ENCODE peak calls at places on chromosomes 2 and 18, in seven cellular contexts. One of them, this sample, is unnamed. For H3K9me3, the result is how much of the 10 kb centered on the place peaks cover.

GRCh38 chr18:55998071-55998522 is 410.1 kb upstream of the TCF4 start:
- ATAC-seq in HepG2: no peak
- ATAC-seq in HCT116: no peak
- ATAC-seq in GM12878: no peak
- ATAC-seq in Panc1: no peak
- ATAC-seq in upper lobe of left lung: no peak
- ATAC-seq in K562: no peak
- ATAC-seq in this sample: no peak

GRCh38 chr2:3480352-3481010 is 38.9 kb downstream of the ADI1 start:
- ATAC-seq in HepG2: peak
- ATAC-seq in HCT116: no peak
- ATAC-seq in GM12878: peak
- ATAC-seq in Panc1: no peak
- ATAC-seq in upper lobe of left lung: no peak
- ATAC-seq in K562: no peak
- ATAC-seq in this sample: no peak

GRCh38 chr18:3230401-3231334 is 10.9 kb upstream of the MYOM1 start:
- ATAC-seq in HepG2: no peak
- ATAC-seq in HCT116: peak
- ATAC-seq in GM12878: peak
- ATAC-seq in Panc1: no peak
- ATAC-seq in upper lobe of left lung: peak
- ATAC-seq in K562: peak
- ATAC-seq in this sample: no peak

GRCh38 chr2:6325616-6326015 is 540.1 kb downstream of the CMPK2 start:
- ATAC-seq in HepG2: no peak
- ATAC-seq in HCT116: no peak
- ATAC-seq in GM12878: no peak
- ATAC-seq in Panc1: no peak
- ATAC-seq in upper lobe of left lung: no peak
- ATAC-seq in K562: no peak
- ATAC-seq in this sample: no peak

GRCh38 chr2:143802871-143803650 is 673.8 kb downstream of the ARHGAP15 start:
- ATAC-seq in HepG2: no peak
- ATAC-seq in HCT116: no peak
- ATAC-seq in GM12878: peak
- ATAC-seq in Panc1: no peak
- ATAC-seq in upper lobe of left lung: no peak
- ATAC-seq in K562: no peak
- ATAC-seq in this sample: no peak

GRCh38 chr2:238427435-238428162 is 872 bp downstream of the ASB1 start:
- ATAC-seq in HepG2: peak
- ATAC-seq in HCT116: peak
- ATAC-seq in GM12878: peak
- ATAC-seq in Panc1: peak
- ATAC-seq in upper lobe of left lung: peak
- ATAC-seq in K562: peak
- ATAC-seq in this sample: peak

GRCh38 chr2:167264380-167264779 is 376.1 kb downstream of the XIRP2 start:
- ATAC-seq in HepG2: peak
- ATAC-seq in HCT116: peak
- ATAC-seq in GM12878: peak
- ATAC-seq in Panc1: peak
- ATAC-seq in upper lobe of left lung: no peak
- ATAC-seq in K562: no peak
- ATAC-seq in this sample: no peak

GRCh38 chr2:190469770-190470169 is 61.6 kb downstream of the MFSD6 start:
- ATAC-seq in HepG2: no peak
- ATAC-seq in HCT116: peak
- ATAC-seq in GM12878: peak
- ATAC-seq in Panc1: no peak
- ATAC-seq in upper lobe of left lung: peak
- ATAC-seq in K562: peak
- ATAC-seq in this sample: peak

GRCh38 chr2:97953867-97954266 is 41.9 kb downstream of the TMEM131 start:
- ATAC-seq in HepG2: no peak
- ATAC-seq in HCT116: no peak
- ATAC-seq in GM12878: peak
- ATAC-seq in Panc1: no peak
- ATAC-seq in upper lobe of left lung: no peak
- ATAC-seq in K562: no peak
- ATAC-seq in this sample: no peak

GRCh38 chr18:74806700-74807416 is 209.2 kb downstream of the ZNF407 start:
- ATAC-seq in HepG2: no peak
- ATAC-seq in HCT116: peak
- ATAC-seq in GM12878: peak
- ATAC-seq in Panc1: peak
- ATAC-seq in upper lobe of left lung: peak
- ATAC-seq in K562: no peak
- ATAC-seq in this sample: peak

GRCh38 chr2:207953354-207953753 is 72.0 kb downstream of the PLEKHM3 start:
- ATAC-seq in HepG2: no peak
- ATAC-seq in HCT116: no peak
- ATAC-seq in GM12878: no peak
- ATAC-seq in Panc1: no peak
- ATAC-seq in upper lobe of left lung: no peak
- ATAC-seq in K562: no peak
- ATAC-seq in this sample: no peak
- TF ChIP-seq POLR2AphosphoS5 in HepG2: no peak
- TF ChIP-seq POLR2AphosphoS5 in HCT116: no peak
- TF ChIP-seq POLR2AphosphoS5 in GM12878: no peak
- TF ChIP-seq POLR2AphosphoS5 in Panc1: no peak
- TF ChIP-seq POLR2AphosphoS5 in upper lobe of left lung: no peak
- TF ChIP-seq POLR2AphosphoS5 in K562: no peak
- TF ChIP-seq POLR2AphosphoS5 in this sample: no peak

GRCh38 chr2:176152350-176153181 is 1.2 kb downstream of the HOXD4 start:
- ATAC-seq in HepG2: no peak
- ATAC-seq in HCT116: no peak
- ATAC-seq in GM12878: no peak
- ATAC-seq in Panc1: no peak
- ATAC-seq in upper lobe of left lung: no peak
- ATAC-seq in K562: no peak
- ATAC-seq in this sample: no peak
- H3K9me3 ChIP-seq in HepG2: under half
- H3K9me3 ChIP-seq in HCT116: under half
- H3K9me3 ChIP-seq in GM12878: under half
- H3K9me3 ChIP-seq in Panc1: under half
- H3K9me3 ChIP-seq in upper lobe of left lung: under half
- H3K9me3 ChIP-seq in K562: under half
- H3K9me3 ChIP-seq in this sample: under half

DNA sequence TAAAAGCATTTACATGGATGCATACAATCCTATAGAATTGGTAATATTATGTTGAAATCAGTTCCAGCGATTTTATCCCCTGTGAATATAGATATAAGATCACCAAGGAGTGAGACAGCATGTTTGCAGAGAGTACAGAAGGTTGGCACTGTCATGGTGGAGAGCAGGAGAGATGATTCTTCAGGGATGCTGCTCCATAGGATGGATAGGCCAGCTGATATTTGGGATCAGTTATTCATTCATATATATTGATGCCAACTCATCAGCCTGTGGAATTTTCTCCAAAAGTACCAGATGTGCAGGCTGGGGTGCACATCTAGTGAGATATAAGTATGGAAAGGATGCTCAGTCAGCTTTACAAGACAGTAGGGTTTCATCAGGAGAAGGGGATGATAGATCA is 139.9 kb downstream of the IKZF2 start:
- ATAC-seq in HepG2: no peak
- ATAC-seq in HCT116: no peak
- ATAC-seq in GM12878: no peak
- ATAC-seq in Panc1: no peak
- ATAC-seq in upper lobe of left lung: no peak
- ATAC-seq in K562: no peak
- ATAC-seq in this sample: no peak
- TF ChIP-seq POLR2AphosphoS5 in HepG2: no peak
- TF ChIP-seq POLR2AphosphoS5 in HCT116: no peak
- TF ChIP-seq POLR2AphosphoS5 in GM12878: peak
- TF ChIP-seq POLR2AphosphoS5 in Panc1: no peak
- TF ChIP-seq POLR2AphosphoS5 in upper lobe of left lung: no peak
- TF ChIP-seq POLR2AphosphoS5 in K562: no peak
- TF ChIP-seq POLR2AphosphoS5 in this sample: no peak

GRCh38 chr2:218865999-218866398 is 6.4 kb downstream of the WNT6 start:
- ATAC-seq in HepG2: no peak
- ATAC-seq in HCT116: no peak
- ATAC-seq in GM12878: no peak
- ATAC-seq in Panc1: no peak
- ATAC-seq in upper lobe of left lung: no peak
- ATAC-seq in K562: peak
- ATAC-seq in this sample: no peak
- H3K9me3 ChIP-seq in HepG2: under half
- H3K9me3 ChIP-seq in HCT116: under half
- H3K9me3 ChIP-seq in GM12878: under half
- H3K9me3 ChIP-seq in Panc1: under half
- H3K9me3 ChIP-seq in upper lobe of left lung: under half
- H3K9me3 ChIP-seq in K562: under half
- H3K9me3 ChIP-seq in this sample: under half

GRCh38 chr2:129378186-129378585 is 601.3 kb upstream of the RAB6C start:
- ATAC-seq in HepG2: peak
- ATAC-seq in HCT116: no peak
- ATAC-seq in GM12878: no peak
- ATAC-seq in Panc1: no peak
- ATAC-seq in upper lobe of left lung: no peak
- ATAC-seq in K562: no peak
- ATAC-seq in this sample: no peak

GRCh38 chr2:129377078-129377469 is 602.4 kb upstream of the RAB6C start:
- ATAC-seq in HepG2: no peak
- ATAC-seq in HCT116: no peak
- ATAC-seq in GM12878: no peak
- ATAC-seq in Panc1: no peak
- ATAC-seq in upper lobe of left lung: no peak
- ATAC-seq in K562: no peak
- ATAC-seq in this sample: no peak

GRCh38 chr2:129381789-129382188 is 597.7 kb upstream of the RAB6C start:
- ATAC-seq in HepG2: no peak
- ATAC-seq in HCT116: no peak
- ATAC-seq in GM12878: no peak
- ATAC-seq in Panc1: no peak
- ATAC-seq in upper lobe of left lung: no peak
- ATAC-seq in K562: no peak
- ATAC-seq in this sample: no peak

GRCh38 chr2:129376404-129377077 is 602.9 kb upstream of the RAB6C start:
- ATAC-seq in HepG2: peak
- ATAC-seq in HCT116: no peak
- ATAC-seq in GM12878: no peak
- ATAC-seq in Panc1: no peak
- ATAC-seq in upper lobe of left lung: no peak
- ATAC-seq in K562: no peak
- ATAC-seq in this sample: no peak

GRCh38 chr2:129379411-129379810 is 600.1 kb upstream of the RAB6C start:
- ATAC-seq in HepG2: no peak
- ATAC-seq in HCT116: no peak
- ATAC-seq in GM12878: peak
- ATAC-seq in Panc1: no peak
- ATAC-seq in upper lobe of left lung: no peak
- ATAC-seq in K562: no peak
- ATAC-seq in this sample: no peak
- TF ChIP-seq POLR2AphosphoS5 in HepG2: no peak
- TF ChIP-seq POLR2AphosphoS5 in HCT116: no peak
- TF ChIP-seq POLR2AphosphoS5 in GM12878: no peak
- TF ChIP-seq POLR2AphosphoS5 in Panc1: no peak
- TF ChIP-seq POLR2AphosphoS5 in upper lobe of left lung: no peak
- TF ChIP-seq POLR2AphosphoS5 in K562: no peak
- TF ChIP-seq POLR2AphosphoS5 in this sample: no peak

DNA sequence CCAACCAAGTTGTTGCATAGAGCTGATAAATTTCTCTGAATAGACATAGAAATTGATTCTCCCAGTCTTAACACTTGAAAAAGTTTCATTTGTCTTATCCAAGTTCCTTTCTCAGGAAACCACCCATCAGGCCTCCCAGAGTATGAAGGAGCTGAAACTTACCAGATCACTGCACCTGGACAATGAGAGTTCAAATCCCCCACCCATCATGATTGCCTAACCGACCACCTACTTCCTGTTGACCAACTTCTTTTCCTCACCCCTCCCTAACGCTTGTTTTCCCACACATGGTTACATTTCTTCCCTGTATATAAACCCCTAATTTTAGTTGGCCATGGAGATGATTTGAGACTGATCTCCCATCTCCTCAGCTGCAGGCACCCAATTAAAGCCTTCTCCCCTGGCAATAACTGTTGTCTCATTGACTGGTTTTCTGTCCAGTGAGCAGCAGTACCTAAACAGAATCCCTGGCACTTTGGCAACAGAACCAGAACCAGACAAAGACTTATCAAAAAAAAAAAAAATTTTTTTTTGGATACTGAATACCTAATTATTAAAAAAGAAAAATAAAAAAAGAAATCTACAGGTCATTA is 103.0 kb downstream of the SPIRE1 start:
- ATAC-seq in HepG2: no peak
- ATAC-seq in HCT116: no peak
- ATAC-seq in GM12878: no peak
- ATAC-seq in Panc1: no peak
- ATAC-seq in upper lobe of left lung: no peak
- ATAC-seq in K562: no peak
- ATAC-seq in this sample: no peak
- H3K9me3 ChIP-seq in HepG2: under half
- H3K9me3 ChIP-seq in HCT116: under half
- H3K9me3 ChIP-seq in GM12878: under half
- H3K9me3 ChIP-seq in Panc1: under half
- H3K9me3 ChIP-seq in upper lobe of left lung: under half
- H3K9me3 ChIP-seq in K562: under half
- H3K9me3 ChIP-seq in this sample: under half

GRCh38 chr2:196558506-196558905 is 81.0 kb upstream of the CCDC150 start:
- ATAC-seq in HepG2: no peak
- ATAC-seq in HCT116: no peak
- ATAC-seq in GM12878: no peak
- ATAC-seq in Panc1: no peak
- ATAC-seq in upper lobe of left lung: no peak
- ATAC-seq in K562: no peak
- ATAC-seq in this sample: no peak
- TF ChIP-seq POLR2AphosphoS5 in HepG2: no peak
- TF ChIP-seq POLR2AphosphoS5 in HCT116: no peak
- TF ChIP-seq POLR2AphosphoS5 in GM12878: no peak
- TF ChIP-seq POLR2AphosphoS5 in Panc1: no peak
- TF ChIP-seq POLR2AphosphoS5 in upper lobe of left lung: no peak
- TF ChIP-seq POLR2AphosphoS5 in K562: no peak
- TF ChIP-seq POLR2AphosphoS5 in this sample: no peak

This sample was measured in gastroesophageal sphincter.